ENCODE peak calls at places on chromosomes 12 and 14, in five cellular contexts. T, V, C, B and R are unnamed samples.

GRCh38 chr14:45793081-45793480 is 540.1 kb upstream of the MIS18BP1 start:
- DNase-seq in V (no peak), C (no peak), B (no peak), T (peak; percentile 32), R (no peak)

GRCh38 chr12:3129301-3130052 is 52.3 kb downstream of the TSPAN9 start:
- DNase-seq in V (no peak), T (no peak), B (no peak), C (peak; percentile 49), R (no peak)

GRCh38 chr12:115973066-115973465 is 304.4 kb downstream of the MED13L start:
- DNase-seq in V (no peak), T (no peak), B (no peak), C (no peak), R (no peak)

GRCh38 chr12:130031571-130032189 is 127.9 kb upstream of the TMEM132D start:
- DNase-seq in C (no peak), T (peak; percentile 34), B (peak; percentile 81), V (peak; percentile 37), R (peak; percentile 56)

GRCh38 chr12:14071833-14072232 is 90.4 kb upstream of the GRIN2B start:
- DNase-seq in B (no peak), C (no peak), T (no peak), V (no peak), R (no peak)

GRCh38 chr12:26680724-26681455 is 152.1 kb downstream of the ITPR2 start:
- DNase-seq in B (no peak), C (no peak), V (no peak), T (peak; percentile 19), R (no peak)

GRCh38 chr12:42730286-42730685 is 140.7 kb upstream of the PRICKLE1 start:
- DNase-seq in V (no peak), C (no peak), B (no peak), T (peak; percentile 73), R (no peak)

GRCh38 chr12:102543931-102544485 is 63.6 kb upstream of the IGF1 start:
- DNase-seq in V (no peak), C (no peak), T (no peak), B (no peak), R (no peak)

GRCh38 chr12:30110970-30111586 is 327.3 kb upstream of the TMTC1 start:
- DNase-seq in B (no peak), C (no peak), V (no peak), T (peak; percentile 15), R (no peak)

GRCh38 chr14:98144964-98145363 is 1127.0 kb downstream of the BCL11B start:
- DNase-seq in T (peak; percentile 42), C (no peak), V (no peak), B (no peak), R (peak; percentile 51)

GRCh38 chr14:92513204-92513965 is at the start of gene RIN3:
- DNase-seq in V (no peak), B (peak; percentile 78), T (peak; percentile 49), C (no peak), R (peak; percentile 66)

GRCh38 chr12:57135939-57136338 is 7.7 kb downstream of the LRP1 start:
- DNase-seq in C (no peak), B (peak; percentile 65), V (no peak), T (no peak), R (no peak)

GRCh38 chr14:105146976-105147700 is 21.4 kb downstream of the JAG2 start:
- DNase-seq in V (no peak), T (no peak), C (no peak), B (no peak), R (no peak)

GRCh38 chr12:124778411-124778810 is 85.3 kb downstream of the SCARB1 start:
- DNase-seq in V (no peak), T (no peak), C (no peak), B (no peak), R (no peak)

GRCh38 chr14:79352026-79352425 is 859.3 kb downstream of the DIO2 start:
- DNase-seq in B (no peak), C (no peak), T (peak; percentile 1), V (no peak), R (no peak)

GRCh38 chr14:92600318-92601053 is 86.9 kb downstream of the RIN3 start:
- DNase-seq in T (peak; percentile 87), V (peak; percentile 89), C (peak; percentile 77), B (no peak), R (no peak)

GRCh38 chr12:48671231-48671856 is 10.7 kb downstream of the KANSL2 start:
- DNase-seq in V (no peak), B (no peak), T (peak; percentile 95), C (no peak), R (no peak)

GRCh38 chr14:61452452-61452851 is 131.1 kb downstream of the PRKCH start:
- DNase-seq in B (no peak), T (no peak), V (no peak), C (no peak), R (no peak)

GRCh38 chr14:68663385-68664076 is 129.3 kb downstream of the ZFP36L1 start:
- DNase-seq in V (no peak), C (peak; percentile 79), T (no peak), B (no peak), R (no peak)

GRCh38 chr14:95862243-95862642 is 14.4 kb upstream of the TUNAR start:
- DNase-seq in C (no peak), B (peak; percentile 47), T (no peak), V (no peak), R (no peak)

GRCh38 chr12:27868165-27868564 is 88.1 kb upstream of the MANSC4 start:
- DNase-seq in B (no peak), T (peak; percentile 23), C (peak; percentile 59), V (no peak), R (no peak)

GRCh38 chr12:49296034-49296835 is 1.3 kb downstream of the PRPH start:
- DNase-seq in T (peak; percentile 53), C (no peak), V (no peak), B (peak; percentile 78), R (no peak)

GRCh38 chr14:103334644-103335603 is 887 bp downstream of the EIF5 start:
- DNase-seq in B (peak; percentile 78), V (peak; percentile 62), T (peak; percentile 85), C (no peak), R (peak; percentile 86)

GRCh38 chr12:53053223-53054111 is 3.6 kb downstream of the TNS2 start:
- DNase-seq in C (no peak), B (peak; percentile 61), T (peak; percentile 84), V (peak; percentile 71), R (peak; percentile 91)

GRCh38 chr14:52380294-52380693 is 66.2 kb downstream of the PTGER2 start:
- DNase-seq in B (no peak), T (peak; percentile 58), C (no peak), V (no peak), R (no peak)

GRCh38 chr14:42229976-42230375 is 623.3 kb downstream of the LRFN5 start:
- DNase-seq in V (no peak), C (no peak), B (no peak), T (no peak), R (no peak)

GRCh38 chr14:85475113-85475512 is 54.8 kb upstream of the FLRT2 start:
- DNase-seq in B (no peak), C (no peak), V (no peak), T (no peak), R (no peak)

GRCh38 chr14:105389534-105389933 is 8.8 kb upstream of the TEX22 start:
- DNase-seq in T (no peak), C (no peak), V (no peak), B (no peak), R (no peak)

GRCh38 chr14:26478967-26479366 is 118.9 kb downstream of the NOVA1 start:
- DNase-seq in V (no peak), B (no peak), T (no peak), C (no peak), R (no peak)

GRCh38 chr14:92637228-92637627 is 111.2 kb downstream of the LGMN start:
- DNase-seq in C (no peak), T (no peak), B (peak; percentile 81), V (no peak), R (no peak)

DNA sequence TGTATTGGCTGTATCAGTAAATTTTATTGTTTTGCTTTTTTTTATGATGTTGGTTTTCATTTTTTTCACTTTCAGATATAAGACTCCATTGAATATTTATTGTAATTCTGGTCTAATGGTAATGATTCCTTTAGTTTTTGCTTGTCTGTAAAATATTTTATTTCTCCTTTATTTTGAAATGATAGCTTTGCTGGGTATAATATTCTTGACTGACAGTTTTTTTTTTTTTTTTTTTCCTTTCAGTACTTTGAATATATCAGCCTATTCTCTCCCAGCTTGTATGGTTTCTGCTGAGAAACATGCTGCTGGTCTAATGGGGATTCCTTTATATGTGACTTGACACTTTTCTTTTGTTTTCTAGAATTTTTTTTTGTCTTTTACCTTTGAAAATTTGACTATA is 195.1 kb upstream of the SLC38A2 start:
- DNase-seq in V (no peak), B (no peak), C (no peak), T (no peak), R (no peak)
- H3K4me3 ChIP-seq in V (no peak overlapping the region), B (no peak overlapping the region), C (no peak overlapping the region), T (no peak overlapping the region), R (no peak overlapping the region)

DNA sequence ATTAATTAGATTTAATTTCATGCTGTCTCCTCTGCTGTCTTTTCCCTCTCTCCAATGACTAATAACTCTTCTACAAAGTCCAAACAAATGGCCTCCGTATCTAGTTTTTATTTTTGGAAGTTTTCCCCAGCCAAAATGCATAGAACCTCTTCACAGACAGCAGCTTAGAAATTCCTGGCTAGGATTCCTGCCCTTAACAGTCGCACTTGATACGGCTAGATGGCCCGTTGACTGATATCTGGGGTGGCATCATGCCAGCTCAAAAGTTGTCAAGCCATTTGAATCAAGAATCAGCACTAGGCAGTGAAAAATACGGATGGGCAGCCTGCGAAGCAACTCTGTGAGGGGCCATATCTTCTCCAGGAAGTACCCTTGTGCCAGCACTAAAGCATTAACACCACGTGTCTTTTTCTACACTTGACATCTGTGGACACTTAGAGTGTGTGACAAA is 39.0 kb upstream of the KRR1 start:
- DNase-seq in T (no peak), B (no peak), C (no peak), V (no peak), R (peak; percentile 35)
- H3K4me3 ChIP-seq in T (no peak overlapping the region), B (no peak overlapping the region), C (no peak overlapping the region), V (no peak overlapping the region), R (no peak overlapping the region)

GRCh38 chr12:22048351-22049041 is 2.5 kb downstream of the CMAS start:
- DNase-seq in C (no peak), B (peak; percentile 10), T (no peak), V (no peak), R (no peak)
- H3K4me3 ChIP-seq in C (no peak overlapping the region), B (no peak overlapping the region), T (no peak overlapping the region), V (no peak overlapping the region), R (no peak overlapping the region)

DNA sequence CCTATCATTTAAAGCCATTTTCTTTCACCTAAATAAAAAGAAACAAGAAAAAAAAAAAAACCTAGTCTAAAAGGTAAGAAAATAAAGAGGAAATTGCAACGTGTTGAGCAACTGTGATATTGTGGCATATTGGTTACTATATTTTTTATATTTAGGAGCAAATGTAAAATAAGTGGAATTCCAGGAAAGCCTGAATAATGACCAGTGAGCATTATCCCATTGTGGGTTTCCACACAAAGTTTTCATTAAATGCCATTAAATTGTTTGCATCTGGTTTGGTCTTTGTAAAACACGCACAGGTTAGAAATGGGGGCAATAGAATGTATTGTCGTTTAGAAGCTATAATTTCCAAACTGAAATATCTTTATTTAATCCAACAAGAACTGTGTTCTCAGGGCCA is 215.5 kb downstream of the SLC6A15 start:
- DNase-seq in T (no peak), C (peak; percentile 48), V (no peak), B (no peak), R (no peak)
- H3K4me3 ChIP-seq in T (no peak overlapping the region), C (no peak overlapping the region), V (no peak overlapping the region), B (no peak overlapping the region), R (no peak overlapping the region)

GRCh38 chr12:91023326-91024004 is 18.7 kb upstream of the EPYC start:
- DNase-seq in V (peak; percentile 52), B (no peak), C (peak; percentile 46), T (peak; percentile 55), R (no peak)
- H3K4me3 ChIP-seq in V (no peak overlapping the region), B (no peak overlapping the region), C (no peak overlapping the region), T (no peak overlapping the region), R (no peak overlapping the region)